ENCODE peak calls at places on chromosomes 16 and 17, in nine cellular contexts. N, W, J, A, X, E, M, L and F are unnamed samples.

GRCh38 chr17:41535764-41536481 is 7.8 kb upstream of the KRT19 start:
- DNase-seq in N (no peak), A (no peak), X (no peak), L (no peak), W (no peak), E (no peak), J (no peak), M (no peak), F (no peak)

GRCh38 chr17:71163121-71163812 is 957.6 kb upstream of the SOX9 start:
- DNase-seq in M (peak), J (no peak), N (no peak), X (peak), A (no peak), W (no peak), E (no peak), L (no peak), F (no peak)

GRCh38 chr16:88524274-88524972 is 45.8 kb upstream of the ZC3H18 start:
- DNase-seq in J (no peak), N (no peak), L (no peak), X (no peak), M (no peak), A (no peak), W (no peak), E (no peak), F (no peak)

GRCh38 chr17:80755650-80756405 is 211.2 kb downstream of the RPTOR start:
- DNase-seq in E (no peak), W (no peak), M (no peak), L (no peak), A (no peak), X (peak), J (no peak), N (peak), F (no peak)

GRCh38 chr16:53509906-53510703 is 7.1 kb upstream of the AKTIP start:
- DNase-seq in W (peak), N (peak), E (no peak), X (peak), M (peak), L (no peak), J (peak), A (peak), F (peak)

GRCh38 chr17:7184091-7184488 is 4.9 kb upstream of the ASGR1 start:
- DNase-seq in L (no peak), A (no peak), J (no peak), M (no peak), N (no peak), E (no peak), W (no peak), X (peak), F (no peak)

GRCh38 chr16:66166451-66166850 is 200.0 kb upstream of the CDH5 start:
- DNase-seq in L (no peak), J (no peak), E (no peak), M (peak), X (no peak), W (no peak), A (no peak), N (no peak), F (no peak)

GRCh38 chr17:80819422-80820164 is 172.0 kb upstream of the CHMP6 start:
- DNase-seq in L (no peak), A (peak), N (no peak), W (no peak), E (no peak), X (no peak), M (no peak), J (no peak), F (no peak)

GRCh38 chr17:72294487-72294893 is 173.7 kb downstream of the SOX9 start:
- DNase-seq in X (no peak), W (no peak), E (no peak), M (no peak), A (no peak), N (no peak), L (no peak), J (no peak), F (no peak)

GRCh38 chr16:4744758-4745569 is 10.6 kb downstream of the DNAAF8 start:
- DNase-seq in W (no peak), J (no peak), M (no peak), X (no peak), E (no peak), L (no peak), A (no peak), N (no peak), F (no peak)

GRCh38 chr16:87812200-87812656 is 46.4 kb upstream of the KLHDC4 start:
- DNase-seq in L (no peak), M (no peak), N (no peak), X (peak), A (no peak), W (no peak), E (no peak), J (no peak), F (no peak)

GRCh38 chr17:44069974-44070454 is 521 bp upstream of the G6PC3 start:
- DNase-seq in W (no peak), X (no peak), N (no peak), L (no peak), M (no peak), A (peak), E (no peak), J (no peak), F (no peak)

GRCh38 chr17:71269201-71269600 is 851.6 kb upstream of the SOX9 start:
- DNase-seq in X (no peak), J (no peak), L (no peak), M (no peak), A (no peak), E (no peak), W (no peak), N (no peak), F (no peak)